ENCODE peak calls at places on chromosomes 2 and 18, in ten cellular contexts. D is HCT116, Q is stomach, U is right lobe of liver, G is gastrocnemius medialis, W is heart left ventricle, M is tibial nerve, Y is K562, A is breast epithelium, O is IMR-90. Z is an unnamed sample.

GRCh38 chr2:55511508-55512124 is 7.9 kb upstream of the CFAP36 start:
- DNase-seq in D (peak; percentile 38), Q (no peak), U (no peak), G (no peak), W (no peak), M (no peak), Y (peak; percentile 53), A (no peak), O (peak; percentile 50), Z (no peak)

GRCh38 chr2:23912054-23912453 is 14.9 kb downstream of the ATAD2B start:
- DNase-seq in D (peak; percentile 37), Q (no peak), U (no peak), G (no peak), W (no peak), M (no peak), Y (peak; percentile 31), A (no peak), O (peak; percentile 28), Z (no peak)

GRCh38 chr2:43225788-43226557 is 433 bp downstream of the ZFP36L2 start:
- DNase-seq in D (no peak), Q (no peak), U (peak; percentile 85), G (no peak), W (peak; percentile 81), M (peak; percentile 50), Y (peak; percentile 76), A (peak; percentile 57), O (peak; percentile 68), Z (peak; percentile 85)

GRCh38 chr18:23963443-23964185 is 50.9 kb upstream of the TTC39C start:
- DNase-seq in D (no peak), Q (no peak), U (no peak), G (no peak), W (no peak), M (no peak), Y (no peak), A (no peak), O (no peak), Z (no peak)

GRCh38 chr2:61179701-61180639 is 18.0 kb downstream of the C2orf74 start:
- DNase-seq in D (no peak), Q (peak; percentile 79), U (no peak), G (no peak), W (peak; percentile 91), M (no peak), Y (peak; percentile 47), A (no peak), O (peak; percentile 77), Z (no peak)

GRCh38 chr2:53508667-53509066 is 258.9 kb upstream of the CHAC2 start:
- DNase-seq in D (no peak), Q (no peak), U (no peak), G (no peak), W (no peak), M (no peak), Y (peak; percentile 11), A (no peak), O (peak; percentile 9), Z (no peak)

GRCh38 chr2:75528221-75528977 is 32.3 kb downstream of the EVA1A start:
- DNase-seq in D (no peak), Q (no peak), U (no peak), G (no peak), W (no peak), M (no peak), Y (no peak), A (peak; percentile 24), O (no peak), Z (no peak)

GRCh38 chr2:190537765-190538164 is 3.2 kb upstream of the NEMP2 start:
- DNase-seq in D (no peak), Q (no peak), U (no peak), G (no peak), W (no peak), M (no peak), Y (no peak), A (no peak), O (peak; percentile 24), Z (no peak)

GRCh38 chr2:12897181-12897580 is 180.4 kb downstream of the TRIB2 start:
- DNase-seq in D (no peak), Q (no peak), U (no peak), G (no peak), W (no peak), M (no peak), Y (no peak), A (no peak), O (no peak), Z (no peak)

GRCh38 chr18:68480196-68480595 is 234.7 kb downstream of the TMX3 start:
- DNase-seq in D (no peak), Q (no peak), U (no peak), G (no peak), W (no peak), M (no peak), Y (no peak), A (no peak), O (no peak), Z (no peak)

GRCh38 chr2:114010001-114010400 is 120.1 kb downstream of the ACTR3 start:
- DNase-seq in D (no peak), Q (no peak), U (no peak), G (no peak), W (no peak), M (no peak), Y (no peak), A (no peak), O (peak; percentile 50), Z (no peak)

GRCh38 chr18:24039666-24040065 is 25.1 kb downstream of the TTC39C start:
- DNase-seq in D (no peak), Q (no peak), U (no peak), G (no peak), W (no peak), M (no peak), Y (no peak), A (no peak), O (no peak), Z (no peak)

GRCh38 chr2:38407111-38407682 is 30.1 kb upstream of the ATL2 start:
- DNase-seq in D (no peak), Q (no peak), U (peak; percentile 38), G (no peak), W (peak; percentile 31), M (peak; percentile 14), Y (no peak), A (peak; percentile 44), O (no peak), Z (no peak)

GRCh38 chr2:121205321-121205942 is 79.6 kb downstream of the TFCP2L1 start:
- DNase-seq in D (no peak), Q (peak; percentile 57), U (no peak), G (peak; percentile 82), W (peak; percentile 68), M (no peak), Y (no peak), A (peak; percentile 78), O (no peak), Z (no peak)

GRCh38 chr2:172635548-172635947 is 79.7 kb downstream of the PDK1 start:
- DNase-seq in D (no peak), Q (no peak), U (no peak), G (no peak), W (no peak), M (no peak), Y (no peak), A (no peak), O (no peak), Z (no peak)

GRCh38 chr2:113964436-113964835 is 74.5 kb downstream of the ACTR3 start:
- DNase-seq in D (no peak), Q (no peak), U (no peak), G (no peak), W (no peak), M (no peak), Y (no peak), A (no peak), O (peak; percentile 19), Z (no peak)

GRCh38 chr2:20343128-20343527 is 7.5 kb downstream of the PUM2 start:
- DNase-seq in D (no peak), Q (no peak), U (no peak), G (no peak), W (no peak), M (no peak), Y (peak; percentile 27), A (no peak), O (peak; percentile 42), Z (no peak)
- H3K4me1 ChIP-seq in D (peaks cover 17% of the 10 kb centered on the region), Q (peaks cover 52% of the 10 kb centered on the region), U (peaks cover 61% of the 10 kb centered on the region), G (peaks cover 50% of the 10 kb centered on the region), W (peaks cover 15% of the 10 kb centered on the region), M (peaks cover 31% of the 10 kb centered on the region), Y (peaks cover 23% of the 10 kb centered on the region), A (peaks cover 5% of the 10 kb centered on the region), O (peaks cover 5% of the 10 kb centered on the region), Z (peaks cover 60% of the 10 kb centered on the region)

DNA sequence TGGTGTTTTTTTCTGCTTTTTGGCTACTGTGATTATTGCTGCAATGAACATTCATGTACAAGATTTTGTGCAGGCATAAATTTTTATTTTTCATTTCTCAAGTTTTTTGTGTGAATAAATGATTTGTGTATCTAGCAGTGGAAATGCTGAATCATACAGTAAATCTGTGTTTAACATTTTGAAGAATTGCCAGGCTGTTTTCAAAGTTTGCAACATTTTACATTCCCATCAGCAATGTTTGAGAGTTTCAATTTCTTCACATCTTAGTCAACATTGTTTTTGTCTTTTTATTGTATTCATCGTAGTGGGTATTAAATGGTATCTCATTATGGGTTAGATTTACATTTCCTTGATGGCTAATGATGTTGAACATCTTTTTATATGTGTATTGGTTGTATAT is 98.8 kb upstream of the RBMS1 start:
- DNase-seq in D (no peak), Q (no peak), U (no peak), G (no peak), W (no peak), M (no peak), Y (no peak), A (no peak), O (no peak), Z (no peak)
- TF ChIP-seq CTCF in D (no peak), Q (no peak), U (no peak), G (no peak), W (no peak), M (no peak), Y (no peak), A (no peak), O (no peak), Z (no peak)

DNA sequence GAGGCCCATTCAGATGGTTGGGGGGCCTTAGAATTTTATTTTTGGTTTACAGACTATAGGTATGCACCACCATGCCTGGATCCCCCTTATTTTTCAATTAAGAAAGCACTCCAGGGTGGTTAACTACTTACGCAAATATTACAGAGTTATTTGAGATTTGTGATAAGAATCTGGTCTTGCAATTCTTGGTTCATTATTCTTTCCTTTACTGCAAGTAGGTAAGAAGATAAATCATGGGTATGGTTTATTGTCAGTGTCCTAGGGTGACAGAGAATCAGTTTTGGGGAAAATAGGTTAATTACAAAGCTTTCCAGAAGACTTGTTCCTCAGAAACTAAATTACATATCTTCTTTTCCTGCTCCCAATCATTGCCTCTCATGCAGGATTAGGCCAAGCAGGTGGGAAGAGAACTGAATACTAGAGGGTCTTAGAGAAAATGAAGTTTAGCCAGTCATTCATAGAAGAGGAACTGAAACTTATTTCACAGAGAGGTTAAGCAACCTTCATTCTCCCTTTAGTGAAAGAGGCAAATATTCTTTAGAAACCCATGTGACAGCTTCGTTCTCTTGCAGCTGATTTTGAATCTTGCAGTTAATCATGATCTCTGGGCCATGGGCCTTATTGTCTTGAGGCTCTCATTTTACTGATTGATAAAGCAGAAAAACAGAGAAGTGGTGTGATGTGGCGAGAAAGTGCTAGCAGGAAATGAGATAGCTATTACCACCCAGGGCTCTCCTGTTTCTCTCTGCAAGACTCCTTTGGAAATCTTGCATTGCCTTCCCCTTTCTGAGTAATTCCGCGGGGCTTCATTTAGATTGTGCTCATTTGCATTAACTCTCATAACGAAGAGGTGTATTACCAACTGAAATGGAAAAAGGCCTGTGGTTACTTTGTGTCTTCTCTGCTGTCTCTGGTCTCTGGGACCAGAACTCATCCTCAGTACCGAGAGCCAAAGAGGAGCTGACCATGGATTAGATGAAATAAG is 44.8 kb upstream of the ARHGAP25 start:
- DNase-seq in D (no peak), Q (no peak), U (no peak), G (no peak), W (no peak), M (no peak), Y (no peak), A (no peak), O (no peak), Z (no peak)
- TF ChIP-seq POLR2A in D (no peak), Q (no peak), U (no peak), G (no peak), W (no peak), M (no peak), Y (no peak), A (no peak), O (no peak), Z (no peak)

GRCh38 chr2:144498215-144498614 is 21.7 kb downstream of the ZEB2 start:
- DNase-seq in D (no peak), Q (no peak), U (no peak), G (no peak), W (no peak), M (no peak), Y (peak; percentile 44), A (no peak), O (no peak), Z (no peak)
- H3K4me1 ChIP-seq in D (no peaks in the 10 kb centered on the region), Q (no peaks in the 10 kb centered on the region), U (peaks cover 3% of the 10 kb centered on the region), G (peaks cover 29% of the 10 kb centered on the region), W (peaks cover 25% of the 10 kb centered on the region), M (no peaks in the 10 kb centered on the region), Y (peaks cover 34% of the 10 kb centered on the region), A (no peaks in the 10 kb centered on the region), O (peaks cover 12% of the 10 kb centered on the region), Z (peaks cover 23% of the 10 kb centered on the region)